ENCODE peak calls at places on chromosome 21, in ten cellular contexts. H, V, B, G, E, C, Y, I, D and J are unnamed samples.

GRCh38 chr21:42258150-42258884 is 39.4 kb downstream of the ABCG1 start:
- DNase-seq in I (peak; percentile 76), G (peak; percentile 66), B (no peak), H (peak; percentile 71), E (peak; percentile 10), D (peak; percentile 16), Y (peak; percentile 89), V (peak; percentile 86), C (peak; percentile 49), J (no peak)

GRCh38 chr21:46376856-46377453 is 53.0 kb downstream of the PCNT start:
- DNase-seq in G (no peak), V (peak; percentile 60), Y (no peak), C (peak; percentile 41), H (no peak), B (no peak), I (no peak), E (no peak), D (no peak), J (no peak)

GRCh38 chr21:34885636-34886553 is 163.2 kb downstream of the RUNX1 start:
- DNase-seq in H (no peak), E (no peak), V (no peak), B (no peak), C (peak; percentile 63), G (peak; percentile 54), I (peak; percentile 50), Y (no peak), D (peak; percentile 41), J (no peak)

GRCh38 chr21:38712076-38712475 is 93.7 kb upstream of the ETS2 start:
- DNase-seq in G (peak; percentile 57), V (no peak), I (peak; percentile 88), Y (no peak), H (no peak), C (peak; percentile 68), B (no peak), E (peak; percentile 40), D (peak; percentile 41), J (peak; percentile 24)

GRCh38 chr21:46210378-46211136 is 18.0 kb downstream of the LSS start:
- DNase-seq in E (no peak), H (no peak), C (no peak), G (no peak), B (no peak), D (no peak), V (no peak), Y (no peak), I (peak; percentile 22), J (no peak)

GRCh38 chr21:37886120-37886519 is 30.1 kb downstream of the KCNJ6 start:
- DNase-seq in Y (no peak), G (no peak), C (no peak), V (no peak), B (no peak), I (no peak), D (no peak), H (no peak), E (no peak), J (no peak)

GRCh38 chr21:46599251-46599572 is 5.7 kb downstream of the S100B start:
- DNase-seq in H (no peak), B (no peak), C (peak; percentile 95), Y (no peak), G (peak; percentile 95), V (no peak), E (peak; percentile 89), I (peak; percentile 51), D (peak; percentile 88), J (no peak)

GRCh38 chr21:32302560-32302959 is 3.9 kb downstream of the MRAP start:
- DNase-seq in H (no peak), Y (no peak), C (no peak), B (no peak), I (no peak), D (no peak), E (no peak), V (no peak), G (no peak), J (no peak)

GRCh38 chr21:37452222-37452621 is 85.6 kb downstream of the DYRK1A start:
- DNase-seq in G (peak; percentile 82), B (no peak), V (peak; percentile 59), D (peak; percentile 92), H (no peak), I (peak; percentile 68), E (peak; percentile 84), Y (no peak), C (peak; percentile 35), J (no peak)

GRCh38 chr21:40800126-40800525 is 46.8 kb downstream of the DSCAM start:
- DNase-seq in H (no peak), V (no peak), I (no peak), E (no peak), B (no peak), D (no peak), Y (no peak), C (no peak), G (no peak), J (no peak)

GRCh38 chr21:42195378-42196031 is 23.4 kb upstream of the ABCG1 start:
- DNase-seq in C (no peak), I (no peak), H (no peak), D (peak; percentile 79), V (peak; percentile 69), B (no peak), E (no peak), Y (no peak), G (peak; percentile 88), J (no peak)

GRCh38 chr21:46069719-46070279 is 28.1 kb upstream of the COL6A2 start:
- DNase-seq in Y (no peak), D (no peak), C (no peak), E (no peak), B (no peak), I (no peak), H (no peak), G (no peak), V (peak; percentile 23), J (no peak)

GRCh38 chr21:27802816-27803475 is 836.1 kb upstream of the ADAMTS5 start:
- DNase-seq in D (peak; percentile 38), I (peak; percentile 71), V (no peak), C (peak; percentile 39), Y (no peak), B (peak; percentile 8), E (peak; percentile 34), G (peak; percentile 51), H (no peak), J (no peak)

GRCh38 chr21:41642399-41642798 is 124.5 kb downstream of the RIPK4 start:
- DNase-seq in G (peak; percentile 51), C (no peak), D (peak; percentile 77), B (no peak), H (no peak), E (peak; percentile 25), Y (no peak), V (no peak), I (no peak), J (no peak)

GRCh38 chr21:14114251-14114650 is 96.5 kb downstream of the LIPI start:
- DNase-seq in I (peak; percentile 80), H (no peak), G (no peak), B (no peak), Y (no peak), D (no peak), C (no peak), V (no peak), E (no peak), J (peak; percentile 43)

GRCh38 chr21:36929622-36930021 is 36.8 kb downstream of the HLCS start:
- DNase-seq in I (peak; percentile 25), D (no peak), V (no peak), E (no peak), C (peak; percentile 24), G (peak; percentile 20), H (no peak), B (no peak), Y (no peak), J (no peak)

GRCh38 chr21:19353271-19353670 is 949.7 kb upstream of the TMPRSS15 start:
- DNase-seq in C (no peak), E (no peak), G (no peak), D (no peak), B (no peak), Y (no peak), H (no peak), I (no peak), V (no peak), J (no peak)

GRCh38 chr21:42238185-42238934 is 19.4 kb downstream of the ABCG1 start:
- DNase-seq in Y (no peak), V (peak; percentile 6), I (no peak), D (no peak), B (no peak), E (no peak), H (no peak), C (no peak), G (no peak), J (no peak)

GRCh38 chr21:27423906-27424595 is 457.2 kb upstream of the ADAMTS5 start:
- DNase-seq in G (peak; percentile 70), V (no peak), E (peak; percentile 29), C (no peak), D (peak; percentile 56), Y (no peak), I (peak; percentile 96), H (no peak), B (no peak), J (no peak)

GRCh38 chr21:42646076-42646825 is 7.2 kb upstream of the PDE9A start:
- DNase-seq in I (no peak), H (no peak), G (no peak), Y (no peak), V (peak; percentile 35), D (no peak), C (no peak), B (no peak), E (no peak), J (no peak)